ENCODE peak calls at places on chromosomes 5 and 9, in ten cellular contexts. One of them, this sample, is unnamed.

GRCh38 chr5:137582218-137582617 is 83.1 kb upstream of the SPOCK1 start:
- DNase-seq in ovary: no peak
- DNase-seq in body of pancreas: peak; percentile 27
- DNase-seq in HCT116: no peak
- DNase-seq in heart left ventricle: no peak
- DNase-seq in HepG2: no peak
- DNase-seq in A549: no peak
- DNase-seq in uterus: no peak
- DNase-seq in stomach: no peak
- DNase-seq in right lobe of liver: no peak
- DNase-seq in this sample: no peak

GRCh38 chr9:21836437-21837161 is 34.2 kb downstream of the MTAP start:
- DNase-seq in uterus: no peak
- DNase-seq in HCT116: peak; percentile 94
- DNase-seq in A549: no peak
- DNase-seq in stomach: no peak
- DNase-seq in ovary: no peak
- DNase-seq in heart left ventricle: no peak
- DNase-seq in body of pancreas: no peak
- DNase-seq in HepG2: peak; percentile 34
- DNase-seq in right lobe of liver: no peak
- DNase-seq in this sample: peak; percentile 98

GRCh38 chr5:141958113-141958512 is at the start of gene PCDH12:
- DNase-seq in ovary: no peak
- DNase-seq in HepG2: no peak
- DNase-seq in uterus: peak; percentile 49
- DNase-seq in heart left ventricle: peak; percentile 78
- DNase-seq in right lobe of liver: peak; percentile 54
- DNase-seq in HCT116: no peak
- DNase-seq in A549: no peak
- DNase-seq in body of pancreas: no peak
- DNase-seq in stomach: no peak
- DNase-seq in this sample: peak; percentile 87

GRCh38 chr5:27308151-27308550 is 269.8 kb upstream of the CDH9 start:
- DNase-seq in A549: no peak
- DNase-seq in stomach: no peak
- DNase-seq in HCT116: no peak
- DNase-seq in right lobe of liver: no peak
- DNase-seq in HepG2: no peak
- DNase-seq in ovary: no peak
- DNase-seq in uterus: no peak
- DNase-seq in heart left ventricle: no peak
- DNase-seq in body of pancreas: no peak
- DNase-seq in this sample: no peak

GRCh38 chr9:90795879-90796317 is 5.7 kb upstream of the SYK start:
- DNase-seq in A549: no peak
- DNase-seq in right lobe of liver: no peak
- DNase-seq in body of pancreas: no peak
- DNase-seq in HCT116: no peak
- DNase-seq in heart left ventricle: no peak
- DNase-seq in stomach: no peak
- DNase-seq in ovary: no peak
- DNase-seq in HepG2: no peak
- DNase-seq in uterus: no peak
- DNase-seq in this sample: no peak

GRCh38 chr5:147481857-147482256 is 28.0 kb downstream of the DPYSL3 start:
- DNase-seq in HCT116: no peak
- DNase-seq in A549: no peak
- DNase-seq in heart left ventricle: no peak
- DNase-seq in ovary: no peak
- DNase-seq in right lobe of liver: no peak
- DNase-seq in HepG2: no peak
- DNase-seq in uterus: no peak
- DNase-seq in stomach: no peak
- DNase-seq in body of pancreas: no peak
- DNase-seq in this sample: peak; percentile 92

GRCh38 chr9:93064392-93065124 is 6.1 kb downstream of the SUSD3 start:
- DNase-seq in uterus: no peak
- DNase-seq in right lobe of liver: no peak
- DNase-seq in body of pancreas: peak; percentile 56
- DNase-seq in A549: no peak
- DNase-seq in heart left ventricle: no peak
- DNase-seq in stomach: peak; percentile 57
- DNase-seq in ovary: no peak
- DNase-seq in HCT116: no peak
- DNase-seq in HepG2: no peak
- DNase-seq in this sample: no peak

GRCh38 chr9:132041825-132042224 is 37.8 kb downstream of the MED27 start:
- DNase-seq in heart left ventricle: no peak
- DNase-seq in A549: no peak
- DNase-seq in HepG2: no peak
- DNase-seq in right lobe of liver: no peak
- DNase-seq in body of pancreas: no peak
- DNase-seq in uterus: no peak
- DNase-seq in stomach: no peak
- DNase-seq in ovary: no peak
- DNase-seq in HCT116: no peak
- DNase-seq in this sample: no peak

GRCh38 chr5:134555889-134556311 is 30.4 kb downstream of the JADE2 start:
- DNase-seq in heart left ventricle: peak; percentile 52
- DNase-seq in right lobe of liver: no peak
- DNase-seq in A549: peak; percentile 90
- DNase-seq in stomach: peak; percentile 40
- DNase-seq in HCT116: peak; percentile 33
- DNase-seq in body of pancreas: peak; percentile 55
- DNase-seq in HepG2: peak; percentile 9
- DNase-seq in ovary: peak; percentile 33
- DNase-seq in uterus: peak; percentile 52
- DNase-seq in this sample: peak; percentile 91

GRCh38 chr5:134552301-134552700 is 26.8 kb downstream of the JADE2 start:
- DNase-seq in ovary: peak; percentile 81
- DNase-seq in heart left ventricle: peak; percentile 86
- DNase-seq in uterus: peak; percentile 65
- DNase-seq in right lobe of liver: peak; percentile 65
- DNase-seq in body of pancreas: peak; percentile 91
- DNase-seq in HCT116: no peak
- DNase-seq in A549: peak; percentile 62
- DNase-seq in HepG2: no peak
- DNase-seq in stomach: peak; percentile 93
- DNase-seq in this sample: peak; percentile 98

GRCh38 chr5:134553816-134554215 is 28.3 kb downstream of the JADE2 start:
- DNase-seq in right lobe of liver: no peak
- DNase-seq in HCT116: no peak
- DNase-seq in HepG2: no peak
- DNase-seq in body of pancreas: no peak
- DNase-seq in heart left ventricle: no peak
- DNase-seq in stomach: no peak
- DNase-seq in ovary: no peak
- DNase-seq in A549: no peak
- DNase-seq in uterus: no peak
- DNase-seq in this sample: peak; percentile 26

GRCh38 chr5:134555223-134555790 is 29.8 kb downstream of the JADE2 start:
- DNase-seq in right lobe of liver: no peak
- DNase-seq in stomach: no peak
- DNase-seq in ovary: no peak
- DNase-seq in HepG2: no peak
- DNase-seq in uterus: no peak
- DNase-seq in HCT116: no peak
- DNase-seq in A549: no peak
- DNase-seq in body of pancreas: no peak
- DNase-seq in heart left ventricle: no peak
- DNase-seq in this sample: peak; percentile 43

DNA sequence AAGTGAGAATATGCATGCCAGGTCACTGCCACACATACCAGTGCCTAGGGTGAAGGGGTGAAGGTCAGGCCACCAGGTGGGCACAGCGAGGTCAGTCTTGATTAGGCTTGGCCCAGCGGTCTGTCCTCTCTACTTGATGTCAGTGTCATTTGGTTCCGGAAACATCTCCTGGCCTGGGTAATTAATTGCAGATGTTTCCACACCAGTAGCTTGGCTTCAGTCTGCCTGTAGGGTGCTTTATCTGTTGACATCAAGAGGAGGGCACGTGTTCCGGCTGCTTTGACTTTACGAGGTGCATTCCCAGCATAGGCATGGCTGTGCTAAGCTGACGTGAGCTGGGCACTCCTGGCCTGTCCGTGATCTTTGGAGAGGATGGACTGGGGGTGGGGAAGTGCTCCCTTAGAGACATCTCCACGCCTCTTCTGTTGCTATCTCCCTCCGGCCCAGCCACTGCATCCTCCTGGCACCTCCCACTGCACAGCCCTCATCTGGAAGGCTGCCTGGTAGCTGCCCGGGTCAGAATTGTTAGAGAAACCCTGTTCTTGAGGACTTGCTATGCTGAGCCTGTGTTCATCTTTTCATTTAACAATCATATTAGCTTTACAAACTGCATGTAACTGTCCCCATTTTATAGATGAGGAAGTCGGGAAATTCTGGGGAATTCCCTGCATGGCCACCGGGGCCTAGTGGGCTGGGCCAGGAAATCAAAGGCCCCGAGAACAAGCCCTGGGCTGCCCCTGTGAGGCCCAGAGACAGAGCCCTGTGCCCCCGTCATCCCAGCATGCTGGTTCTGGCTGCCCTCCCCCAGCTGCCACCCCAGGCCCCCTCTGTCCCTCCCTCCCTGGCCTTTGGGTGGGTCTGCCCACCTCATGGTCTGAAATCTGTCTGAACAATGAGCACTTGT is 29.1 kb downstream of the JADE2 start:
- DNase-seq in stomach: peak; percentile 64
- DNase-seq in HCT116: no peak
- DNase-seq in right lobe of liver: peak; percentile 78
- DNase-seq in uterus: peak; percentile 59
- DNase-seq in HepG2: no peak
- DNase-seq in heart left ventricle: peak; percentile 79
- DNase-seq in body of pancreas: peak; percentile 60
- DNase-seq in A549: peak; percentile 96
- DNase-seq in ovary: peak; percentile 59
- DNase-seq in this sample: peak; percentile 60
- TF ChIP-seq POLR2A in stomach: no peak
- TF ChIP-seq POLR2A in HCT116: no peak
- TF ChIP-seq POLR2A in right lobe of liver: no peak
- TF ChIP-seq POLR2A in uterus: no peak
- TF ChIP-seq POLR2A in HepG2: no peak
- TF ChIP-seq POLR2A in heart left ventricle: no peak
- TF ChIP-seq POLR2A in body of pancreas: no peak
- TF ChIP-seq POLR2A in A549: no peak
- TF ChIP-seq POLR2A in ovary: no peak
- TF ChIP-seq POLR2A in this sample: no peak

GRCh38 chr9:38227656-38228055 is 158.6 kb upstream of the SHB start:
- DNase-seq in stomach: no peak
- DNase-seq in ovary: no peak
- DNase-seq in right lobe of liver: no peak
- DNase-seq in body of pancreas: no peak
- DNase-seq in HCT116: no peak
- DNase-seq in heart left ventricle: no peak
- DNase-seq in HepG2: no peak
- DNase-seq in uterus: no peak
- DNase-seq in A549: no peak
- DNase-seq in this sample: no peak

GRCh38 chr9:38227061-38227540 is 158.1 kb upstream of the SHB start:
- DNase-seq in ovary: peak; percentile 10
- DNase-seq in right lobe of liver: peak; percentile 82
- DNase-seq in heart left ventricle: peak; percentile 36
- DNase-seq in uterus: peak; percentile 16
- DNase-seq in HepG2: peak; percentile 17
- DNase-seq in stomach: no peak
- DNase-seq in HCT116: no peak
- DNase-seq in body of pancreas: peak; percentile 81
- DNase-seq in A549: peak; percentile 92
- DNase-seq in this sample: peak; percentile 61

GRCh38 chr9:38229830-38230155 is 160.8 kb upstream of the SHB start:
- DNase-seq in uterus: no peak
- DNase-seq in heart left ventricle: no peak
- DNase-seq in A549: no peak
- DNase-seq in right lobe of liver: no peak
- DNase-seq in stomach: no peak
- DNase-seq in body of pancreas: no peak
- DNase-seq in HCT116: no peak
- DNase-seq in HepG2: no peak
- DNase-seq in ovary: no peak
- DNase-seq in this sample: no peak

GRCh38 chr9:38228331-38229122 is 159.5 kb upstream of the SHB start:
- DNase-seq in ovary: no peak
- DNase-seq in HCT116: no peak
- DNase-seq in right lobe of liver: no peak
- DNase-seq in stomach: no peak
- DNase-seq in HepG2: no peak
- DNase-seq in uterus: no peak
- DNase-seq in A549: no peak
- DNase-seq in body of pancreas: no peak
- DNase-seq in heart left ventricle: no peak
- DNase-seq in this sample: no peak

GRCh38 chr9:38229123-38229829 is 160.2 kb upstream of the SHB start:
- DNase-seq in uterus: no peak
- DNase-seq in body of pancreas: no peak
- DNase-seq in HepG2: no peak
- DNase-seq in right lobe of liver: no peak
- DNase-seq in HCT116: no peak
- DNase-seq in A549: no peak
- DNase-seq in stomach: no peak
- DNase-seq in heart left ventricle: no peak
- DNase-seq in ovary: no peak
- DNase-seq in this sample: no peak
- TF ChIP-seq POLR2A in uterus: no peak
- TF ChIP-seq POLR2A in body of pancreas: no peak
- TF ChIP-seq POLR2A in HepG2: no peak
- TF ChIP-seq POLR2A in right lobe of liver: no peak
- TF ChIP-seq POLR2A in HCT116: no peak
- TF ChIP-seq POLR2A in A549: no peak
- TF ChIP-seq POLR2A in stomach: no peak
- TF ChIP-seq POLR2A in heart left ventricle: no peak
- TF ChIP-seq POLR2A in ovary: no peak
- TF ChIP-seq POLR2A in this sample: no peak

DNA sequence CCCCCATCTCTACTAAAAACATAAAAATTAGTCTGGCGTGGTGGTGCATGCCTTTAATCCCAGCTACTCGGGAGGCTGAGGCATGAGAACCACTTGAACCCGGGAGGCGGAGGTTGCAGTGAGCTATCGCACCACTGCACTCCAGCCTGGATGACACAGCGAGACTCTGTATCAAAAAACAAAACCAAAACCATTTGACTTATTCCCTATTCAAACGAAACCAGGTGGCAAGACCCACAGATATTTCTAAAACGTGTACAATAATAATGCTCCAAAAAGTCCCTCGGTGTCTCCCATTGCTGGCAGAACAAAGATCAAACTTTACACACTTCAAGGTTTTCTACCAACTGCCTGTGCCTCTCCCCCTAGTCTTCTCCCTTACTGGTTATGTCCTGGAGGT is 29.8 kb downstream of the HMGCR start:
- DNase-seq in heart left ventricle: no peak
- DNase-seq in ovary: no peak
- DNase-seq in HepG2: no peak
- DNase-seq in stomach: no peak
- DNase-seq in right lobe of liver: no peak
- DNase-seq in HCT116: no peak
- DNase-seq in uterus: no peak
- DNase-seq in body of pancreas: no peak
- DNase-seq in A549: no peak
- DNase-seq in this sample: no peak
- TF ChIP-seq POLR2A in heart left ventricle: no peak
- TF ChIP-seq POLR2A in ovary: no peak
- TF ChIP-seq POLR2A in HepG2: no peak
- TF ChIP-seq POLR2A in stomach: no peak
- TF ChIP-seq POLR2A in right lobe of liver: no peak
- TF ChIP-seq POLR2A in HCT116: no peak
- TF ChIP-seq POLR2A in uterus: no peak
- TF ChIP-seq POLR2A in body of pancreas: no peak
- TF ChIP-seq POLR2A in A549: no peak
- TF ChIP-seq POLR2A in this sample: no peak

DNA sequence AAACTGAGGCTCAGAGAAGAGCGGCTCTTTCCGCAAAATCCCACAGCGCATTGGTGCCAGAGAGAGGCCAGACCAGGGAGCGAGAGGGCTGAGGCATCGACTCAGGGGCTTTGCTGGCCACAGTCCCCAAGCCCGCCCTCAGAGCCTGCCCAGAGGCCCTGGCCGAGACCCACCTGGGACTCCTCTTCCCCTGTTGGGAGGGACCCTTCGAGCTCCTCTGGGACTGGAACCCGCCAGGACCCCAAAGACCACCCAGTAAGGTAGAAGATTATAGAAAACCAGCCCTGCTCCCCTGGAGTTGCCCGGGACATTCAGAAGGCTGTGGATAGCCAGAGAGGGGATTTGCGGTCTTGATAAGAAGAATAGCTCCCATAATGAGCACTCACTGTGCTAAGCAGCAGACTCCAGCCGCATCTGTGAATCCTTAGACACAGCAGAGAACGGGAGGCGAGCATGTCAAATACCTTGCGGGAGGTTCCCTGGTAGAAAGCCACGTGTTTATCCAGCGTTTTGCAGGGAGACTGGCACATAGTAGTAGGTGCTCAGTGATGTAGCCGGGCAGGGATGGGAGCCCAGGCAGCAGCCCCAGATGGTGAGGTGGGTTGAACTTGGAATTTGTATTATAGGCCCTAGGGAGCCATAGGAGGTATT is 651 bp upstream of the AK1 start:
- DNase-seq in ovary: peak; percentile 18
- DNase-seq in right lobe of liver: no peak
- DNase-seq in body of pancreas: no peak
- DNase-seq in stomach: no peak
- DNase-seq in HCT116: no peak
- DNase-seq in HepG2: no peak
- DNase-seq in A549: no peak
- DNase-seq in uterus: no peak
- DNase-seq in heart left ventricle: no peak
- DNase-seq in this sample: no peak
- TF ChIP-seq POLR2A in ovary: no peak
- TF ChIP-seq POLR2A in right lobe of liver: no peak
- TF ChIP-seq POLR2A in body of pancreas: no peak
- TF ChIP-seq POLR2A in stomach: no peak
- TF ChIP-seq POLR2A in HCT116: no peak
- TF ChIP-seq POLR2A in HepG2: no peak
- TF ChIP-seq POLR2A in A549: no peak
- TF ChIP-seq POLR2A in uterus: no peak
- TF ChIP-seq POLR2A in heart left ventricle: no peak
- TF ChIP-seq POLR2A in this sample: no peak